ENCODE peak calls at places on chromosomes 16 and 17, in seven cellular contexts. F is tibial nerve, C is H1, V is stomach, I is A549, N is transverse colon, S is SK-N-SH. P is an unnamed sample.

GRCh38 chr17:77471984-77472836 is 331.4 kb downstream of the SEC14L1 start:
- DNase-seq in F (no peak), I (no peak), C (no peak), S (peak), V (peak), N (peak), P (no peak)

GRCh38 chr16:543301-544164 is 16.0 kb downstream of the CAPN15 start:
- DNase-seq in F (no peak), C (no peak), N (no peak), V (peak), I (no peak), S (peak), P (no peak)

GRCh38 chr17:2029911-2030778 is at the start of gene DPH1:
- DNase-seq in F (peak), S (peak), N (peak), V (peak), C (peak), I (peak), P (peak)

GRCh38 chr17:42937712-42938596 is 26.3 kb downstream of the AARSD1 start:
- DNase-seq in S (peak), I (peak), N (peak), C (peak), F (peak), V (no peak), P (no peak)

GRCh38 chr17:78672880-78673371 is 95.7 kb upstream of the DNAH17 start:
- DNase-seq in N (no peak), V (no peak), I (no peak), S (no peak), C (no peak), F (no peak), P (no peak)

GRCh38 chr17:47660064-47660492 is 10.4 kb downstream of the KPNB1 start:
- DNase-seq in S (no peak), C (no peak), V (no peak), N (no peak), I (no peak), F (no peak), P (no peak)

GRCh38 chr17:79495665-79496064 is 115.2 kb downstream of the RBFOX3 start:
- DNase-seq in S (peak), N (no peak), V (no peak), C (no peak), F (no peak), I (no peak), P (no peak)

GRCh38 chr17:20279631-20280030 is 187.7 kb downstream of the LGALS9B start:
- DNase-seq in V (no peak), S (no peak), C (no peak), F (no peak), N (no peak), I (no peak), P (no peak)

GRCh38 chr16:79146-80054 is 1.4 kb downstream of the MPG start:
- DNase-seq in C (no peak), V (no peak), F (no peak), S (no peak), I (no peak), N (no peak), P (no peak)

GRCh38 chr16:66502020-66502913 is 47.7 kb downstream of the TK2 start:
- DNase-seq in C (no peak), S (no peak), V (peak), I (no peak), N (no peak), F (peak), P (peak)

GRCh38 chr17:19867654-19868395 is at the start of gene ULK2:
- DNase-seq in F (peak), S (peak), V (peak), N (peak), I (peak), C (no peak), P (no peak)

GRCh38 chr16:28208824-28209223 is 2.9 kb downstream of the XPO6 start:
- DNase-seq in F (no peak), V (no peak), S (no peak), I (no peak), C (no peak), N (no peak), P (no peak)

GRCh38 chr16:81520151-81520470 is 75.5 kb downstream of the CMIP start:
- DNase-seq in C (no peak), F (no peak), S (no peak), N (no peak), V (no peak), I (no peak), P (no peak)

GRCh38 chr16:82358161-82358560 is 188.1 kb upstream of the MPHOSPH6 start:
- DNase-seq in N (no peak), F (no peak), S (no peak), I (no peak), V (no peak), C (no peak), P (no peak)

GRCh38 chr16:66298571-66299120 is 67.8 kb upstream of the CDH5 start:
- DNase-seq in N (no peak), F (no peak), V (no peak), C (no peak), I (no peak), S (no peak), P (peak)

GRCh38 chr17:28950017-28950751 is 1.1 kb downstream of the PHF12 start:
- DNase-seq in I (peak), F (no peak), N (peak), S (peak), V (peak), C (no peak), P (peak)

GRCh38 chr16:68366062-68366461 is 55.2 kb downstream of the PRMT7 start:
- DNase-seq in F (no peak), N (no peak), I (no peak), S (no peak), V (no peak), C (no peak), P (no peak)

GRCh38 chr16:392450-393027 is 4.5 kb upstream of the NME4 start:
- DNase-seq in N (no peak), V (no peak), I (no peak), S (no peak), C (no peak), F (no peak), P (no peak)

GRCh38 chr17:51668155-51668962 is 408.0 kb downstream of the UTP18 start:
- DNase-seq in C (no peak), F (no peak), N (no peak), I (no peak), S (no peak), V (no peak), P (no peak)

GRCh38 chr17:40295471-40296457 is 8.1 kb downstream of the CDC6 start:
- DNase-seq in F (no peak), V (no peak), S (no peak), N (no peak), I (no peak), C (no peak), P (no peak)

GRCh38 chr17:1965556-1966273 is 59.4 kb downstream of the RTN4RL1 start:
- DNase-seq in F (no peak), V (no peak), C (no peak), I (no peak), N (no peak), S (no peak), P (no peak)

GRCh38 chr17:19270347-19270950 is 33.3 kb downstream of the EPN2 start:
- DNase-seq in S (no peak), N (no peak), C (no peak), V (no peak), F (no peak), I (no peak), P (no peak)

GRCh38 chr17:42407289-42407836 is 15.7 kb downstream of the CAVIN1 start:
- DNase-seq in I (peak), V (peak), N (peak), S (peak), F (peak), C (no peak), P (peak)

GRCh38 chr17:17900615-17901520 is 64.1 kb upstream of the SREBF1 start:
- DNase-seq in V (peak), N (peak), C (no peak), I (peak), S (peak), F (peak), P (peak)

GRCh38 chr17:43721537-43722268 is 36.9 kb downstream of the SOST start:
- DNase-seq in I (no peak), V (no peak), S (no peak), C (no peak), N (no peak), F (no peak), P (no peak)

GRCh38 chr16:49795513-49795912 is 60.4 kb downstream of the ZNF423 start:
- DNase-seq in C (no peak), I (no peak), S (no peak), N (no peak), F (no peak), V (no peak), P (no peak)

GRCh38 chr16:49801290-49801689 is 54.6 kb downstream of the ZNF423 start:
- DNase-seq in N (no peak), F (no peak), V (no peak), S (no peak), C (no peak), I (no peak), P (no peak)

GRCh38 chr16:49800441-49800840 is 55.5 kb downstream of the ZNF423 start:
- DNase-seq in I (no peak), N (no peak), V (no peak), S (no peak), F (no peak), C (no peak), P (no peak)

GRCh38 chr16:49800876-49801275 is 55.0 kb downstream of the ZNF423 start:
- DNase-seq in S (no peak), F (no peak), I (no peak), N (no peak), V (no peak), C (no peak), P (no peak)

DNA sequence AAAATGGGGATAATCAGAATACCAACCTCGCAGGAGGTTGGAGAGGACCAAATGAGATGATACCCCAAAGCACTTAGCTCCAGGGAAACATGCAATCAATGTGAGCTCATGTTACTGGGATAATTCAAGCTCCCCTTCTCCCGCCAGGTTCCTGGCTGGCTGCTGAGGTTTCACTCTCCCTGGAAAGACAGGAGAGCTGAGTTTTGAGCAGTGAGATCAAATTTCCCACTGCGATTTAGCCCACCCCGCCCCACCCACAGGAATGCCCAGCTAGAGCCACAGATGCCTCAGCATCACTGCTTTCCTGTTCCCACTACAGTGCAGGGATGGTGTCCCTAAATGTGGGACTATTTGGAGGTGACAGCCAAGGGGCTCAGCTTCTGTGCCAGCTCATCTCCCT is 56.7 kb downstream of the ZNF423 start:
- DNase-seq in F (no peak), C (no peak), S (no peak), V (no peak), N (no peak), I (no peak), P (no peak)
- TF ChIP-seq EP300 in F (no peak), C (no peak), S (no peak), V (no peak), N (no peak), I (no peak), P (no peak)

DNA sequence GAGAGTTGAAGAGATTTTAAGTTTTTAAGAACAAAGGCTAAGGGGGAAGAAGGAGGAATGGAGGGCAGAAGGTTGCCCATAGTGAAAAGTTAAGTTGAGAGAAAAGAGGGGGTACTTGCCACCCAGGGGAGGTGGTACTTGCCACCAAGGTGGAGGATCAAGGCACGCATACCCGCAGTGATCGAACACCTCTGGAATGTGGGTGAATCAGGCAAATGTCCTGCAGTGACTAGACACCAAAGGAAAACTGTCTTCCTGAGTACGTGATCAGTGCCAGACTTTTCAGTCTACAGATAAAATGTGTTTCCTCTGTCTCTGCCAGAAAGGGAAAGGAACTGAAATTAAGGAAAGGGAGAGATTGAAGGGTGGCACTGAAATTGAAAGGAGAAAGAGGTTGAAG is 2285.3 kb downstream of the TP53TG3F start:
- DNase-seq in V (no peak), C (no peak), I (no peak), N (no peak), F (no peak), S (no peak), P (no peak)
- TF ChIP-seq EP300 in V (no peak), C (no peak), I (no peak), N (no peak), F (no peak), S (no peak), P (no peak)

GRCh38 chr17:54901230-54901847 is 687 bp downstream of the TOM1L1 start:
- DNase-seq in S (peak), I (peak), C (no peak), N (peak), F (no peak), V (no peak), P (no peak)

GRCh38 chr17:54902017-54902416 is 1.4 kb downstream of the TOM1L1 start:
- DNase-seq in I (no peak), V (no peak), S (no peak), C (no peak), F (no peak), N (no peak), P (no peak)

GRCh38 chr17:54899721-54900456 is 763 bp upstream of the TOM1L1 start:
- DNase-seq in F (no peak), C (peak), S (peak), I (no peak), N (no peak), V (no peak), P (no peak)

GRCh38 chr17:54899201-54899600 is 1.5 kb upstream of the TOM1L1 start:
- DNase-seq in S (peak), V (no peak), C (no peak), I (no peak), N (no peak), F (no peak), P (no peak)

DNA sequence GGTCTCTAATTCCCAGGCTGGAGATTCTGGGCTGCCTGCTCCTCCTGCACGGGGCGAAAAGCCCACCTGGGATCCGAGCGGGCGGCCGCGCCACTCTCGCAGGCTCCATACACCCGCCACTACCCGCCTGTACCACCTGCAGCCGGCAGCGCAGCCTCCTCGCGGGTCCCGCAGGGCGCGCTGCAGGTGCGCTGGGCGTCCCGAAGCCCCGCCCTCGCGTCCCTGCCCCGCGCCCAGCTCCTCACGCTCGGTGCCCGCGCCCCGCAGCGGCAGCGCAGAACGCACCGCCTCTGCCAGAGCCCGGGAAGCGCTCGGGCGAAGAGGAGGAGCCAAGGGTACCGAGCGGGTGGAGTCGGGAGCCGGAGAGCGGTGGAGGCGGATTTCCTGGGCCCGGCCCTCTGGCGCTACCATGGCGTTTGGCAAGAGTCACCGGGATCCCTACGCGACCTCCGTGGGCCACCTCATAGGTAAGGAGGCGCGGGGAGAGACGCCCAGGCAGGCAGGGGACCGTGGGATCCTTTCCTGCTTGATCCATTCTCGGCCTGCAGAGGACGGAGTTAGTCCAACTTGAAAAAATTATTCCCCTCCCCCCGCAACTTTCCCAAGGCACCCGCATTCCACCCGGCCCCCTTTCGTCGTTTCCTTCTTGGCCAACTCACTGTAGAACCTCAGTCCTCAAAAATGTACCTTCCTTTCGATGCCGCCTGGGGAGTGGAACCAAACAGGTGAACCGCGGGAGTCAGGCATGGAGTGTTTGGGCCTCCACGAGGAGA is at the start of gene TOM1L1:
- DNase-seq in S (peak), C (peak), V (peak), N (peak), F (no peak), I (peak), P (peak)
- TF ChIP-seq EP300 in S (no peak), C (no peak), V (no peak), N (no peak), F (no peak), I (no peak), P (no peak)

GRCh38 chr17:64327201-64327930 is 63.3 kb downstream of the PECAM1 start:
- DNase-seq in C (no peak), I (no peak), V (no peak), N (no peak), S (no peak), F (no peak), P (no peak)
- TF ChIP-seq EP300 in C (no peak), I (no peak), V (no peak), N (no peak), S (no peak), F (peak), P (peak)

DNA sequence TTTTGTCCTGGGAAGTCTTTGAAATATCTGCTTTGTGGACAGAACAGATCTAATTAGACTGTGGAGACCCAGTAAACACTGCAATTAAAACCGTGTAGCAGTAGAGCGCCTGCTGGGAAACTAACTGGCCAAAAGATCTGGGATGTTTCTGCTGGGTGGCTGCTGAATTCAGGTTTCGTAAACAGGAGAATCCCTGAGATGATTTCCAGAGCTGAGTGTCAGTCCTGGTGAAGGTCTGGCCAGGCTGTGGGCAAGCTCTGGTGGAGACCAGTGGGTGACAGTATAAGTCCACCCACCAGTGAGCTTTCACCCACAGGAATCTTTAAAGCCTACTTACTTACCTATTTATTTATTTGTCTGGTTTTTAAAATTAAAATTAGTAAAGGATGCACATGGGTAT is 257.2 kb downstream of the IRF8 start:
- DNase-seq in C (no peak), N (no peak), F (no peak), V (no peak), S (no peak), I (no peak), P (no peak)
- TF ChIP-seq EP300 in C (no peak), N (no peak), F (no peak), V (no peak), S (no peak), I (no peak), P (no peak)

GRCh38 chr16:87733190-87733589 is 32.6 kb downstream of the KLHDC4 start:
- DNase-seq in S (no peak), C (no peak), V (no peak), F (no peak), N (peak), I (no peak), P (no peak)
- TF ChIP-seq EP300 in S (no peak), C (no peak), V (no peak), F (no peak), N (no peak), I (no peak), P (no peak)

GRCh38 chr16:11914210-11914758 is 1.5 kb downstream of the GSPT1 start:
- DNase-seq in I (no peak), N (no peak), V (no peak), F (no peak), S (no peak), C (no peak), P (no peak)

GRCh38 chr16:11913425-11914079 is 2.2 kb downstream of the GSPT1 start:
- DNase-seq in S (no peak), I (no peak), F (no peak), V (no peak), C (no peak), N (no peak), P (no peak)

GRCh38 chr16:11914759-11915643 is 755 bp downstream of the GSPT1 start:
- DNase-seq in I (no peak), V (peak), N (peak), S (peak), C (no peak), F (no peak), P (no peak)

GRCh38 chr16:11916524-11917285 is 949 bp upstream of the GSPT1 start:
- DNase-seq in F (no peak), C (no peak), I (peak), V (peak), S (no peak), N (peak), P (no peak)

GRCh38 chr16:11915644-11916523 is at the start of gene GSPT1:
- DNase-seq in F (peak), N (peak), C (peak), V (peak), S (peak), I (peak), P (peak)
- TF ChIP-seq EP300 in F (peak), N (no peak), C (no peak), V (no peak), S (no peak), I (no peak), P (no peak)

DNA sequence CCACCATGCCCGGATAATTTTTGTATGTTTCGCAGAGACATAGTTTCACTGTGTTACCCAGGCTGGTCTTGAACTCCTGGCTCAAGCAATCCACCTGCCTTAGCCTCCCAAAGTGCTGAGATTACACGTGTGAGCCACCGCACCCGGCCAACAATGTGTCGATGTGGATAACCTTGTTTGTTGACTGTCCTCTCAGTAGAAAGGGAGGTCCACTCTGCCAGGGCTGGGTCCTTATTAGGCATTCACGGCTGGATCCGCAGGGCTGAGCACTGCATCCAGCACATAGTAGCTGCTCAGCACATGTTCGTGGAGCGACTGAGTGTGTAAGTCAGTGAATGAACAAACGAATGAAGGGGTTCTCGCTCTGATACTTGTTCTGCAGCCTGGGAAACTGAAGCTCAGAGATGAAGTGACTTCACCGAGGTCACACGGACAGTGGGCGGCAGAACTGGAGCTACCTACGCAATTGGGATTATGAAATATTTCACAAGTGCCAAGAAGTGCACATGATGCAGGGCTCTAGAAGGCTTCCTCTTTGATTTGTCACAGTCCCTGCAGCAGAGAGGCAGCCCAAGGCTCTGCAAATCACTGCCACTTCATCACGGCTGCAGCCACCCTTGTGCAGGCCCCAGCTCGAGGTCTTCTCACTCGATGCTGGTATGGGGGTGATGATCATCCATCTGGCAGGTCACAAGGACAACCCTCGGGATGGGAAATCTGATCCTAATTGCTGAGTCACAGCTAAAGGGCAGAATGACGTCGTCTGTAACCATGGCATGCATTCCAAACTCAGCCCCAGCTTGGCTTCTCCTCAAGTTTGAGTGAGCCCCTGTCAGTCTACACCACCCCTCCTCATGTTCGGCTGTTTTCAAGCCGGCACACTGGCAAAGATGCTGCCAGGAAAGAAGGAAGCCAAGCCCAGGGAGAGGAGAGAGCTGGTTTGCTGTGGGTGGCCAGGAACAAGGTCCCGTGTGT is 28.0 kb upstream of the SNN start:
- DNase-seq in I (peak), V (peak), N (peak), S (no peak), C (no peak), F (peak), P (peak)
- TF ChIP-seq EP300 in I (peak), V (peak), N (no peak), S (no peak), C (no peak), F (peak), P (peak)